ENCODE peak calls at places on chromosomes 3 and 15, in nine cellular contexts. R is GM23248; B is ascending aorta; S is trophoblast cell; U is CD8-positive, alpha-beta memory T cell; D is tibial artery; N is fibroblast of lung; F is upper lobe of right lung; A is hepatocyte. W is an unnamed sample.

GRCh38 chr15:27260523-27260922 is 289.5 kb downstream of the GABRG3 start:
- DNase-seq in R (no peak), B (no peak), S (no peak), U (no peak), D (no peak), N (no peak), F (no peak), A (no peak), W (no peak)

GRCh38 chr3:155946178-155946577 is 75.7 kb downstream of the GMPS start:
- DNase-seq in R (peak; percentile 86), B (no peak), S (peak; percentile 39), U (no peak), D (no peak), N (peak; percentile 85), F (no peak), A (peak; percentile 18), W (no peak)

GRCh38 chr15:57640935-57641682 is 49.4 kb downstream of the MYZAP start:
- DNase-seq in R (peak; percentile 52), B (no peak), S (peak; percentile 42), U (no peak), D (no peak), N (peak; percentile 13), F (no peak), A (peak; percentile 52), W (peak; percentile 23)

GRCh38 chr3:44988073-44988472 is 12.0 kb downstream of the EXOSC7 start:
- DNase-seq in R (peak; percentile 36), B (no peak), S (peak; percentile 38), U (no peak), D (no peak), N (no peak), F (no peak), A (no peak), W (peak; percentile 29)

GRCh38 chr15:30065025-30065801 is 17.5 kb upstream of the GOLGA8J start:
- DNase-seq in R (peak; percentile 80), B (no peak), S (peak; percentile 67), U (no peak), D (no peak), N (peak; percentile 93), F (no peak), A (no peak), W (no peak)

GRCh38 chr3:94082412-94082937 is 19.6 kb downstream of the NSUN3 start:
- DNase-seq in R (no peak), B (no peak), S (no peak), U (no peak), D (no peak), N (peak; percentile 33), F (no peak), A (no peak), W (no peak)

GRCh38 chr15:80934761-80935221 is 54.8 kb downstream of the MESD start:
- DNase-seq in R (peak; percentile 60), B (no peak), S (no peak), U (no peak), D (no peak), N (peak; percentile 85), F (no peak), A (peak; percentile 47), W (no peak)

GRCh38 chr3:177778633-177779032 is 581.4 kb upstream of the TBL1XR1 start:
- DNase-seq in R (no peak), B (no peak), S (no peak), U (no peak), D (no peak), N (no peak), F (no peak), A (no peak), W (no peak)

GRCh38 chr3:113287818-113288648 is 76.7 kb downstream of the BOC start:
- DNase-seq in R (peak; percentile 70), B (no peak), S (peak; percentile 84), U (no peak), D (peak; percentile 64), N (peak; percentile 51), F (no peak), A (peak; percentile 77), W (no peak)

GRCh38 chr15:65423977-65424679 is 1.4 kb upstream of the IGDCC4 start:
- DNase-seq in R (peak; percentile 68), B (no peak), S (no peak), U (no peak), D (no peak), N (peak; percentile 67), F (no peak), A (no peak), W (no peak)

GRCh38 chr15:100689500-100689899 is 87.1 kb downstream of the ASB7 start:
- DNase-seq in R (no peak), B (no peak), S (no peak), U (no peak), D (no peak), N (no peak), F (peak; percentile 26), A (no peak), W (no peak)

GRCh38 chr3:101902041-101902440 is 52.7 kb downstream of the NFKBIZ start:
- DNase-seq in R (peak; percentile 89), B (no peak), S (peak; percentile 97), U (no peak), D (no peak), N (peak; percentile 88), F (no peak), A (peak; percentile 25), W (no peak)

DNA sequence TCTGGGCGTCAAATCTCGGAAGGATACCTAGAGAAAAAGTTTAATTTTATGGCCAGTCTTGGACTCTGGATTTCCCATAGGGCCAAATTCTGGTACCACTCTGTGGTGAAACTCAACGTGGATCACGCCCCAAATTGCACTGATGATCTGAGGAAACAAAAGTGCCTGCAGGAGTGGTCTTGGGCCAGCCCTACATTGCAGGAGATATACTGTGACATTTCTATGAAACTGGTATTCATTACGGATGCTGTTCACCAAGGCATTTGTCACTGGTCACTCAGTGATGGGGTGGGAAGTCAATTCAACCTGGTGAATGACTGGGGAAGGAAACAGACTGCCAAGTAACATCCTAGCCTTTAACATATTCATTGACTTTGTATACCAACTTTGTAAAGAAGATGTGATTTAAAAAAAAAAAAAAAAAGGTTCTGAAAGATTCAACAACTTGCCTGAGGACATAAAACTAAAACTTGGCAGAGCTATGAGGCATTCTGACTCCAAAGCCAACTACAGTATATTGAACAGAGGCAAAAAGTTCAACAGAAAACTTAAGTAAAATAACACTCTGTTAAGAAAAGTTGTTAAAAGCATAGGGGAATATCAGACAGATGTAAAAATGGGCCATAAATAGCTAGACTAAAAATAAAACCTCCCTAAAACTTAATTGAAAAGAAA is 23.6 kb downstream of the GOLIM4 start:
- DNase-seq in R (peak; percentile 55), B (no peak), S (no peak), U (no peak), D (no peak), N (no peak), F (no peak), A (no peak), W (no peak)
- H3K4me1 ChIP-seq in R (peaks cover 46% of the 10 kb centered on the region), B (no peaks in the 10 kb centered on the region), S (peaks cover 4% of the 10 kb centered on the region), U (no peaks in the 10 kb centered on the region), D (peaks cover 30% of the 10 kb centered on the region), N (peaks cover 8% of the 10 kb centered on the region), F (no peaks in the 10 kb centered on the region), A (no peaks in the 10 kb centered on the region), W (no peaks in the 10 kb centered on the region)

DNA sequence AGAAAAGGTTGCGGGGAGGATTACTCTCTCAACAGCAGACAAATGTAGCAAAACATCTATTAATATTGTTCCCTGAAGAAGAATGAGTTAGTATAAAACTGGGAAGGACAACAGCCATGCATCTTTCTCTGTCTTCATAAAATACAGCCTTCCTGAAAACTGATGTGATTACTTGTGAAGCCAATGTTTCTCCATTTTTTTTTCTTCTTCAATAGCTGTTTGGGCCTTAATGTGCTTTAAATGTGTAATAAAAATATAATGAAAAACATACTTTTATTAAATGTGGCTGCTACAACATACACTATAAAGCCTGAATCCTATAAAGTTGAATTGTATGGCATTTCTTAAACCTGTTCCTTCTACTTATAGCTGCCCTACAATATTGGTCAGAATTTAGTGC is 146.3 kb upstream of the LMCD1 start:
- DNase-seq in R (no peak), B (no peak), S (no peak), U (no peak), D (no peak), N (no peak), F (no peak), A (no peak), W (no peak)
- H3K4me1 ChIP-seq in R (no peaks in the 10 kb centered on the region), B (no peaks in the 10 kb centered on the region), S (no peaks in the 10 kb centered on the region), U (peaks cover 46% of the 10 kb centered on the region), D (no peaks in the 10 kb centered on the region), N (no peaks in the 10 kb centered on the region), F (peaks cover 13% of the 10 kb centered on the region), A (no peaks in the 10 kb centered on the region), W (peaks cover 32% of the 10 kb centered on the region)

GRCh38 chr3:11899826-11900225 is 53.1 kb upstream of the TAMM41 start:
- DNase-seq in R (no peak), B (no peak), S (no peak), U (no peak), D (no peak), N (no peak), F (no peak), A (no peak), W (no peak)
- H3K4me1 ChIP-seq in R (no peaks in the 10 kb centered on the region), B (no peaks in the 10 kb centered on the region), S (no peaks in the 10 kb centered on the region), U (no peaks in the 10 kb centered on the region), D (no peaks in the 10 kb centered on the region), N (no peaks in the 10 kb centered on the region), F (no peaks in the 10 kb centered on the region), A (no peaks in the 10 kb centered on the region), W (no peaks in the 10 kb centered on the region)

GRCh38 chr15:67547064-67547463 is 4.6 kb downstream of the MAP2K5 start:
- DNase-seq in R (no peak), B (no peak), S (no peak), U (no peak), D (no peak), N (no peak), F (no peak), A (no peak), W (no peak)

GRCh38 chr15:67547836-67548531 is 5.5 kb downstream of the MAP2K5 start:
- DNase-seq in R (peak; percentile 84), B (no peak), S (no peak), U (no peak), D (no peak), N (peak; percentile 61), F (no peak), A (no peak), W (no peak)

GRCh38 chr15:67543348-67543718 is 830 bp downstream of the MAP2K5 start:
- DNase-seq in R (peak; percentile 51), B (no peak), S (peak; percentile 7), U (peak; percentile 46), D (no peak), N (peak; percentile 3), F (no peak), A (peak; percentile 19), W (no peak)

GRCh38 chr15:67544475-67544874 is 2.0 kb downstream of the MAP2K5 start:
- DNase-seq in R (no peak), B (no peak), S (no peak), U (no peak), D (no peak), N (no peak), F (no peak), A (no peak), W (no peak)

DNA sequence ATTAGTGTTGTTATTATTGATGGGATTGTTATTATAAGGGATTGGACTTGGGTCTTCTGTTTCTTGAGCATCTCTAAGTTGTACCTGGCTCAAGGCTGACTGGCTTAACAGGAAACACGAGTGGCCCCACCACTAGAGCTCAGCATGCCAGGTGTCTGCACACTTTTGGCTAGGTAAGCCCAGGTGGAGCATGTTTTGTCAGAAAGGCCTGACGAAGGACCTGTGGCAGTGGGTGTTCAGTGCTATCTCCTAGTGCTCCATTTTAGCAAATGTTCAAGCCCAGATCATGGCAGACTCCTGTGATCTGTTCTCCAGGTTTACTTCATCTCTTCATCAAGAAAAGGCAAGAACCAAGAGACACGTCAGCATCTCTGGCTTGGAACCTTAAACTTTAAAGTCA is 3.4 kb downstream of the MAP2K5 start:
- DNase-seq in R (no peak), B (no peak), S (no peak), U (no peak), D (no peak), N (no peak), F (no peak), A (no peak), W (no peak)
- H3K4me1 ChIP-seq in R (peaks cover 27% of the 10 kb centered on the region), B (no peaks in the 10 kb centered on the region), S (peaks cover 7% of the 10 kb centered on the region), U (peaks cover 27% of the 10 kb centered on the region), D (peaks cover 29% of the 10 kb centered on the region), N (peaks cover 5% of the 10 kb centered on the region), F (peaks cover 13% of the 10 kb centered on the region), A (peaks cover 18% of the 10 kb centered on the region), W (peaks cover 24% of the 10 kb centered on the region)